ENCODE peak calls at places on chromosomes 1 and 21, in nine cellular contexts. J is EL, Y is tibial nerve, Z is progenitor cell of endocrine pancreas, B is NCI-H2029 treated with DMSO at 0.1 percent for 48 hours, O is kidney epithelial cell, I is NCI-H748 treated with DMSO at 0.1 percent for 48 hours, Q is mucosa of descending colon, U is activated T-cell treated with anti-CD3 and anti-CD28 coated beads for 1 hour. F is an unnamed sample.

GRCh38 chr1:201746156-201746555 is 82.8 kb upstream of the IPO9 start:
- DNase-seq in J (no peak), Y (no peak), Z (no peak), B (no peak), O (no peak), I (no peak), Q (no peak), U (no peak), F (no peak)

GRCh38 chr21:33948096-33948950 is 32.7 kb upstream of the ATP5PO start:
- DNase-seq in J (peak), Y (no peak), Z (peak), B (peak), O (no peak), I (peak), Q (peak), U (peak), F (peak)

GRCh38 chr1:151199860-151200581 is 1.7 kb downstream of the PIP5K1A start:
- DNase-seq in J (peak), Y (peak), Z (no peak), B (no peak), O (peak), I (no peak), Q (no peak), U (no peak), F (no peak)

GRCh38 chr1:51192213-51192843 is 43.7 kb upstream of the RNF11 start:
- DNase-seq in J (peak), Y (peak), Z (peak), B (peak), O (peak), I (peak), Q (no peak), U (peak), F (peak)

GRCh38 chr1:22821027-22821426 is 110.4 kb downstream of the EPHB2 start:
- DNase-seq in J (no peak), Y (no peak), Z (no peak), B (no peak), O (no peak), I (no peak), Q (no peak), U (no peak), F (no peak)

GRCh38 chr1:215911406-215911968 is 344.4 kb downstream of the KCTD3 start:
- DNase-seq in J (peak), Y (no peak), Z (no peak), B (no peak), O (no peak), I (no peak), Q (no peak), U (no peak), F (no peak)

GRCh38 chr1:2020310-2020655 is 1.1 kb downstream of the GABRD start:
- DNase-seq in J (no peak), Y (no peak), Z (no peak), B (no peak), O (no peak), I (no peak), Q (no peak), U (no peak), F (no peak)

GRCh38 chr1:64952055-64952699 is 14.2 kb downstream of the JAK1 start:
- DNase-seq in J (no peak), Y (no peak), Z (no peak), B (no peak), O (no peak), I (no peak), Q (no peak), U (no peak), F (no peak)

GRCh38 chr1:239040523-239040922 is 345.8 kb upstream of the CHRM3 start:
- DNase-seq in J (no peak), Y (no peak), Z (no peak), B (no peak), O (no peak), I (no peak), Q (no peak), U (no peak), F (no peak)

GRCh38 chr1:183630748-183631147 is 4.8 kb downstream of the ARPC5 start:
- DNase-seq in J (peak), Y (no peak), Z (no peak), B (no peak), O (no peak), I (no peak), Q (no peak), U (no peak), F (no peak)

GRCh38 chr1:183277821-183278735 is 92.0 kb downstream of the LAMC2 start:
- DNase-seq in J (peak), Y (no peak), Z (no peak), B (no peak), O (no peak), I (no peak), Q (no peak), U (no peak), F (no peak)

GRCh38 chr1:204493145-204493881 is 1.3 kb downstream of the PIK3C2B start:
- DNase-seq in J (peak), Y (peak), Z (no peak), B (peak), O (no peak), I (no peak), Q (peak), U (no peak), F (no peak)

F was measured in MM.1S.